ENCODE peak calls at places on chromosomes 6 and 20, in ten cellular contexts. G, U, P, W, F, Q, Z, M, C and S are unnamed samples.

GRCh38 chr20:34824861-34825529 is 456 bp downstream of the NCOA6 start:
- DNase-seq in G (peak; percentile 19), U (peak; percentile 76), P (peak; percentile 40), W (peak; percentile 55), F (peak; percentile 54), Q (peak; percentile 68), Z (peak; percentile 43), M (peak; percentile 40), C (peak; percentile 60), S (peak; percentile 91)

GRCh38 chr20:9407805-9408421 is 106.5 kb upstream of the LAMP5 start:
- DNase-seq in G (peak; percentile 50), U (peak; percentile 33), P (peak; percentile 9), W (peak; percentile 80), F (peak; percentile 62), Q (no peak), Z (peak; percentile 63), M (peak; percentile 71), C (peak; percentile 76), S (peak; percentile 38)

GRCh38 chr6:112485813-112486212 is 138.7 kb downstream of the RFPL4B start:
- DNase-seq in G (no peak), U (no peak), P (no peak), W (peak; percentile 43), F (no peak), Q (no peak), Z (no peak), M (no peak), C (no peak), S (no peak)

GRCh38 chr6:70547313-70547712 is 19.4 kb upstream of the SDHAF4 start:
- DNase-seq in G (peak; percentile 5), U (no peak), P (no peak), W (peak; percentile 42), F (no peak), Q (no peak), Z (no peak), M (no peak), C (no peak), S (no peak)

GRCh38 chr6:105097288-105097687 is 82.5 kb downstream of the POPDC3 start:
- DNase-seq in G (no peak), U (no peak), P (no peak), W (no peak), F (no peak), Q (no peak), Z (no peak), M (no peak), C (peak; percentile 79), S (peak; percentile 79)

GRCh38 chr6:15595461-15596173 is 67.2 kb downstream of the DTNBP1 start:
- DNase-seq in G (peak; percentile 8), U (peak; percentile 47), P (no peak), W (peak; percentile 52), F (no peak), Q (no peak), Z (no peak), M (no peak), C (no peak), S (no peak)

GRCh38 chr20:878511-879307 is 37.4 kb downstream of the ANGPT4 start:
- DNase-seq in G (no peak), U (no peak), P (no peak), W (peak; percentile 52), F (peak; percentile 33), Q (no peak), Z (no peak), M (peak; percentile 35), C (no peak), S (no peak)

GRCh38 chr6:340991-341827 is 48.9 kb downstream of the DUSP22 start:
- DNase-seq in G (peak; percentile 31), U (no peak), P (no peak), W (no peak), F (peak; percentile 29), Q (peak; percentile 25), Z (no peak), M (no peak), C (no peak), S (peak; percentile 88)

GRCh38 chr20:46374383-46374782 is 32.0 kb downstream of the ELMO2 start:
- DNase-seq in G (no peak), U (no peak), P (no peak), W (no peak), F (no peak), Q (no peak), Z (no peak), M (no peak), C (no peak), S (no peak)

GRCh38 chr20:59640267-59640666 is 35.9 kb downstream of the PHACTR3 start:
- DNase-seq in G (no peak), U (no peak), P (no peak), W (no peak), F (no peak), Q (no peak), Z (no peak), M (no peak), C (no peak), S (no peak)

GRCh38 chr6:161481786-161482516 is 208.1 kb upstream of the AGPAT4 start:
- DNase-seq in G (peak; percentile 23), U (no peak), P (no peak), W (no peak), F (no peak), Q (no peak), Z (no peak), M (no peak), C (no peak), S (no peak)

GRCh38 chr6:42173101-42173500 is at the start of gene GUCA1A:
- DNase-seq in G (no peak), U (no peak), P (no peak), W (no peak), F (no peak), Q (no peak), Z (no peak), M (no peak), C (no peak), S (no peak)

GRCh38 chr6:158999669-159000403 is at the start of gene RSPH3:
- DNase-seq in G (peak; percentile 87), U (peak; percentile 95), P (peak; percentile 70), W (peak; percentile 95), F (peak; percentile 90), Q (peak; percentile 93), Z (peak; percentile 86), M (peak; percentile 83), C (peak; percentile 98), S (peak; percentile 95)
- TF ChIP-seq CTCF in G (no peak), U (no peak), P (no peak), W (no peak), F (peak; percentile 38), Q (peak; percentile 33), Z (no peak), M (peak; percentile 18), C (no peak), S (no peak)

DNA sequence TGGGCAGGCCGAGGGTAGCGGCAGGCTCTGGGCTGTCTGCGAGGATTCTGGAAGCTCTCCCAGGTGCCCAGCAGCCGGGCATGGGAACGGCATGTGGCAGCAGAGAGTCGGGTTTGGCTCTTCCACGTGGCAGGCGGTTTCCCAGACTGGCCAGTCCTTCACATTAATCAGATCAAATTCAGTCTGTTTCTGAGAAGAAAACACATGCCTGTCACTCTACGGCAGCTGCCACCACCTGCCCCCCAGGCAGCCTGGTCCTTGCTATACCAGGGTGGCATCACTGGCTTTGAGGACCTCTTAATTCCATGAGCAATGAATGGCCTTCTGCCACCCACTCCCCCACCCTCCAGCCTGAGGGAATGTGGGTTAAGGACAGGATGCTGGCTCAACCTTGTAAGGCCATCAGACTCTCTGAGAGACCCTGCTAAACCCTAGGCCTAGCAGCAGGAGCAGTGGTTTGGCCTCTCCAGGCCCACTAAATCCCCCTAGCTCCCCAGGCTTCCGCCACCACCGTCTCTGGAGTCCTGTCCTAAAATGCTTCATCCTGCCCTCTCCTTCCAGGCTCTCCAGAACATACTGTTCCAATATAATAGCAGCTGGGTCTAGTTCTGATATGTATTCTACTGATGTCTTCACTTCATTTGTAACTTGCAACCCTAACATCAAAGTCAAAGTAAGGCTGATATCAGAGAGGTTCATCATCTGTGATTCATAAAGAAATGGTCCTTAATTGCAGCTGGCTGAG is 47.8 kb downstream of the PLCG1 start:
- DNase-seq in G (no peak), U (no peak), P (no peak), W (no peak), F (no peak), Q (no peak), Z (no peak), M (no peak), C (no peak), S (no peak)
- H3K9me3 ChIP-seq in G (no peaks in the 10 kb centered on the region), U (no peaks in the 10 kb centered on the region), P (no peaks in the 10 kb centered on the region), W (no peaks in the 10 kb centered on the region), F (peaks cover 7% of the 10 kb centered on the region), Q (peaks cover 15% of the 10 kb centered on the region), Z (peaks cover 9% of the 10 kb centered on the region), M (peaks cover 6% of the 10 kb centered on the region), C (peaks cover 6% of the 10 kb centered on the region), S (peaks cover 4% of the 10 kb centered on the region)

DNA sequence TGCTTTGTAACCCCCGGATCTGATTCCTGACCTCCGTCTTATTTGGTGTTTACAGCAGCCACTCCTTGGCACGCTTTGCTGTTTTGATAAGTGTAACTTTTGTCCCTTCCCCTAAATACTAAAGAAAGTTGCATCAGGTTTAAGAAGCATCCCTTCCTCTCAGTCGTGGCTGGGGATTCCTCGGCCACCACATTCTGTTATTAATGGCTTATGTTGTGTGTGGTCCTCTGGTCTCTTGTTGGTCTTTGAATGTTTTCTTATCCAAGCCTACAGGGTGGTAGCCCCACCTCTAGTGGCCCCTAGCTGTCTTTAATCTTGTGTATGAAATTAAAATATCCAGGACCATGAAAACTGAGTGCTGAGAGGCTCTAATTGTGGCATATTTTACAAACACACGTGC is 37.5 kb upstream of the FNDC1 start:
- DNase-seq in G (no peak), U (no peak), P (no peak), W (no peak), F (no peak), Q (no peak), Z (no peak), M (no peak), C (no peak), S (no peak)
- H3K27ac ChIP-seq in G (no peak overlapping the region), U (no peak overlapping the region), P (no peak overlapping the region), W (no peak overlapping the region), F (no peak overlapping the region), Q (no peak overlapping the region), Z (no peak overlapping the region), M (no peak overlapping the region), C (no peak overlapping the region), S (no peak overlapping the region)

GRCh38 chr6:93586316-93586715 is 167.0 kb upstream of the EPHA7 start:
- DNase-seq in G (no peak), U (no peak), P (no peak), W (no peak), F (no peak), Q (no peak), Z (no peak), M (no peak), C (no peak), S (no peak)

GRCh38 chr6:93575495-93575894 is 156.1 kb upstream of the EPHA7 start:
- DNase-seq in G (no peak), U (no peak), P (no peak), W (no peak), F (no peak), Q (no peak), Z (no peak), M (no peak), C (no peak), S (no peak)

GRCh38 chr6:93584280-93584679 is 164.9 kb upstream of the EPHA7 start:
- DNase-seq in G (no peak), U (no peak), P (no peak), W (no peak), F (no peak), Q (no peak), Z (no peak), M (no peak), C (no peak), S (no peak)

GRCh38 chr6:93581371-93581770 is 162.0 kb upstream of the EPHA7 start:
- DNase-seq in G (no peak), U (no peak), P (no peak), W (no peak), F (no peak), Q (no peak), Z (no peak), M (no peak), C (no peak), S (no peak)

GRCh38 chr6:93580441-93580840 is 161.1 kb upstream of the EPHA7 start:
- DNase-seq in G (no peak), U (no peak), P (no peak), W (no peak), F (no peak), Q (no peak), Z (no peak), M (no peak), C (no peak), S (no peak)
- TF ChIP-seq CTCF in G (no peak), U (no peak), P (no peak), W (no peak), F (no peak), Q (no peak), Z (no peak), M (no peak), C (no peak), S (no peak)